ENCODE peak calls at places on chromosomes 5 and 9, in six cellular contexts. H is NB4; E is caudate nucleus; L is activated T-cell treated with anti-CD3 and anti-CD28 coated beads for 1 hour; D is Peyer's patch; P is CD8-positive, alpha-beta memory T cell. G is an unnamed sample.

GRCh38 chr9:2420488-2421056 is 201.0 kb upstream of the VLDLR start:
- DNase-seq in H (no peak), E (no peak), L (no peak), D (no peak), P (no peak), G (no peak)

GRCh38 chr5:160467555-160468418 is 46.1 kb downstream of the PTTG1 start:
- DNase-seq in H (peak; percentile 97), E (peak; percentile 5), L (peak; percentile 57), D (peak; percentile 68), P (peak; percentile 50), G (peak; percentile 54)

GRCh38 chr9:89845862-89846261 is 241.1 kb downstream of the GADD45G start:
- DNase-seq in H (peak; percentile 64), E (no peak), L (no peak), D (no peak), P (no peak), G (no peak)

GRCh38 chr5:1293416-1293996 is 1.4 kb downstream of the TERT start:
- DNase-seq in H (peak; percentile 27), E (no peak), L (no peak), D (peak; percentile 34), P (no peak), G (no peak)

GRCh38 chr5:31809037-31809910 is 170.3 kb downstream of the PDZD2 start:
- DNase-seq in H (peak; percentile 71), E (peak; percentile 74), L (no peak), D (peak; percentile 57), P (no peak), G (peak; percentile 89)

GRCh38 chr5:83148370-83148769 is 71.0 kb downstream of the XRCC4 start:
- DNase-seq in H (no peak), E (no peak), L (no peak), D (no peak), P (no peak), G (no peak)

GRCh38 chr5:91328743-91329142 is 54.4 kb downstream of the ARRDC3 start:
- DNase-seq in H (no peak), E (no peak), L (no peak), D (no peak), P (no peak), G (no peak)

GRCh38 chr5:375921-376871 is 54.7 kb downstream of the AHRR start:
- DNase-seq in H (peak; percentile 73), E (no peak), L (no peak), D (peak; percentile 47), P (no peak), G (no peak)

GRCh38 chr5:2805080-2805479 is 53.6 kb upstream of the IRX2 start:
- DNase-seq in H (peak; percentile 11), E (no peak), L (no peak), D (no peak), P (no peak), G (no peak)

GRCh38 chr9:4555251-4555650 is 65.0 kb downstream of the SLC1A1 start:
- DNase-seq in H (no peak), E (no peak), L (peak; percentile 12), D (no peak), P (peak; percentile 49), G (no peak)

GRCh38 chr5:109022056-109022455 is 274.4 kb downstream of the FER start:
- DNase-seq in H (no peak), E (no peak), L (no peak), D (no peak), P (no peak), G (no peak)

GRCh38 chr5:157561105-157561504 is 14.5 kb downstream of the ADAM19 start:
- DNase-seq in H (no peak), E (no peak), L (no peak), D (no peak), P (no peak), G (no peak)

GRCh38 chr5:173327084-173327947 is 898 bp downstream of the STC2 start:
- DNase-seq in H (peak; percentile 40), E (no peak), L (no peak), D (no peak), P (no peak), G (no peak)

GRCh38 chr9:86122309-86122708 is 23.0 kb upstream of the GOLM1 start:
- DNase-seq in H (no peak), E (no peak), L (no peak), D (no peak), P (no peak), G (no peak)

GRCh38 chr9:133733421-133734250 is 4.5 kb downstream of the SARDH start:
- DNase-seq in H (no peak), E (no peak), L (no peak), D (no peak), P (no peak), G (no peak)

GRCh38 chr9:71285191-71285656 is 163.8 kb upstream of the TRPM3 start:
- DNase-seq in H (peak; percentile 42), E (peak; percentile 41), L (no peak), D (no peak), P (peak; percentile 16), G (peak; percentile 74)

GRCh38 chr9:123002754-123003153 is 30.7 kb upstream of the GPR21 start:
- DNase-seq in H (no peak), E (no peak), L (no peak), D (no peak), P (no peak), G (no peak)

GRCh38 chr5:73447234-73448071 is 1.1 kb downstream of the FOXD1 start:
- DNase-seq in H (peak; percentile 72), E (no peak), L (no peak), D (peak; percentile 69), P (peak; percentile 58), G (no peak)

GRCh38 chr5:5822729-5823257 is 400.3 kb downstream of the ICE1 start:
- DNase-seq in H (no peak), E (no peak), L (no peak), D (no peak), P (no peak), G (no peak)

GRCh38 chr5:73459366-73459765 is 10.8 kb upstream of the FOXD1 start:
- DNase-seq in H (no peak), E (no peak), L (no peak), D (no peak), P (no peak), G (no peak)

GRCh38 chr5:37197340-37198050 is 51.7 kb downstream of the CPLANE1 start:
- DNase-seq in H (peak; percentile 54), E (no peak), L (no peak), D (no peak), P (peak; percentile 16), G (no peak)

GRCh38 chr5:77066823-77067442 is 20.2 kb downstream of the ZBED3 start:
- DNase-seq in H (peak; percentile 39), E (no peak), L (no peak), D (no peak), P (no peak), G (no peak)

GRCh38 chr5:40680741-40681350 is 1.1 kb downstream of the PTGER4 start:
- DNase-seq in H (peak; percentile 55), E (no peak), L (peak; percentile 37), D (no peak), P (peak; percentile 63), G (no peak)

GRCh38 chr9:14627513-14627912 is 65.7 kb downstream of the ZDHHC21 start:
- DNase-seq in H (no peak), E (no peak), L (no peak), D (no peak), P (no peak), G (peak; percentile 40)

GRCh38 chr5:157109744-157110143 is 900 bp upstream of the HAVCR2 start:
- DNase-seq in H (peak; percentile 55), E (no peak), L (no peak), D (no peak), P (peak; percentile 17), G (peak; percentile 29)

GRCh38 chr9:132942541-132943182 is 1.8 kb downstream of the TSC1 start:
- DNase-seq in H (no peak), E (no peak), L (no peak), D (no peak), P (no peak), G (no peak)

GRCh38 chr5:151270599-151270998 is 17.6 kb downstream of the GM2A start:
- DNase-seq in H (no peak), E (no peak), L (no peak), D (no peak), P (no peak), G (no peak)

GRCh38 chr5:134948929-134949328 is 18.8 kb upstream of the CATSPER3 start:
- DNase-seq in H (no peak), E (no peak), L (no peak), D (no peak), P (no peak), G (no peak)